ENCODE peak calls at places on chromosomes 13 and 19, in four cellular contexts. D, P, W and L are unnamed samples.

GRCh38 chr13:75704194-75704941 is 68.2 kb downstream of the LMO7 start:
- DNase-seq in D (no peak), P (no peak), W (no peak), L (no peak)

GRCh38 chr19:39710333-39710890 is 6.1 kb downstream of the LGALS14 start:
- DNase-seq in P (no peak), D (no peak), W (no peak), L (no peak)

GRCh38 chr13:77533875-77534788 is 1.4 kb upstream of the SCEL start:
- DNase-seq in P (no peak), W (no peak), D (no peak), L (no peak)

GRCh38 chr19:1567116-1567847 is 843 bp downstream of the MEX3D start:
- DNase-seq in W (no peak), P (no peak), D (peak), L (no peak)

GRCh38 chr19:4445963-4446668 is 11.5 kb downstream of the UBXN6 start:
- DNase-seq in D (no peak), W (no peak), P (no peak), L (no peak)

GRCh38 chr19:50333235-50333736 is 4.1 kb upstream of the KCNC3 start:
- DNase-seq in D (peak), W (peak), P (peak), L (peak)

GRCh38 chr19:16441661-16442071 is 30.1 kb downstream of the EPS15L1 start:
- DNase-seq in D (peak), P (no peak), W (no peak), L (no peak)

GRCh38 chr13:67642638-67643037 is 412.5 kb upstream of the PCDH9 start:
- DNase-seq in W (no peak), D (no peak), P (no peak), L (no peak)

GRCh38 chr19:6038634-6039405 is 60.9 kb upstream of the RANBP3 start:
- DNase-seq in P (no peak), D (no peak), W (no peak), L (no peak)

GRCh38 chr13:39257642-39258041 is 219.4 kb downstream of the NHLRC3 start:
- DNase-seq in P (no peak), W (no peak), D (no peak), L (no peak)
- TF ChIP-seq TCF7L2 in P (no peak), W (no peak), D (no peak), L (no peak)

GRCh38 chr13:26710166-26710565 is 50.4 kb downstream of the GPR12 start:
- DNase-seq in D (no peak), P (no peak), W (no peak), L (no peak)
- TF ChIP-seq TCF7L2 in D (no peak), P (no peak), W (no peak), L (no peak)

DNA sequence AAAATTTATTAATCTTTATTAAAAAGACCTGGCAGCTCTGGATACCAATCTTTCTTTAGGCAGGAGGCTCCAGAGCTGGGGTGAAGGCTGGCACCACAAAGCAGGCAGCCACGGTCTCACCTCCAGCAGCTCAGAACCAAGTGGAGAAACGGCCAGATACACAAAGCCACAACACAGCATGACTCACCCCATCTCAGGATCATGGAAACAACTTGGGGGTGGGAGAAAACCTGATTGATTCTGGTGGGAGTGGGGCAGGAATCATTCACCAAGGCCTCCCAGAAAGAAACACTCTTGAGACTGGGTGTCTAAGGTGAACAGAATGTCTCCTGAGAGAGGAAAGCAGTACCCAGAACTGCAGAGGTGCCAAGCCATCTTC is 64.2 kb downstream of the CRYL1 start:
- DNase-seq in P (no peak), D (no peak), W (no peak), L (no peak)
- TF ChIP-seq TCF7L2 in P (no peak), D (no peak), W (no peak), L (no peak)

GRCh38 chr13:32150794-32151193 is 119.2 kb downstream of the FRY start:
- DNase-seq in P (no peak), W (no peak), D (no peak), L (no peak)
- TF ChIP-seq TCF7L2 in P (no peak), W (no peak), D (no peak), L (no peak)